ENCODE peak calls at places on chromosomes 1 and 21, in six cellular contexts. One of them, this sample, is unnamed.
A peak's percentile ranks its signal among the peaks of the same experiment; 100 is the strongest.

GRCh38 chr1:151993084-151993733 is 450 bp downstream of the S100A10 start:
- DNase-seq in gastrocnemius medialis: no peak
- DNase-seq in body of pancreas: peak; percentile 42
- DNase-seq in GM12891: peak; percentile 17
- DNase-seq in Peyer's patch: peak; percentile 74
- DNase-seq in esophagus squamous epithelium: no peak
- DNase-seq in this sample: no peak

GRCh38 chr1:70487910-70488665 is 77.0 kb downstream of the CTH start:
- DNase-seq in Peyer's patch: no peak
- DNase-seq in gastrocnemius medialis: no peak
- DNase-seq in esophagus squamous epithelium: no peak
- DNase-seq in GM12891: peak; percentile 14
- DNase-seq in body of pancreas: peak; percentile 28
- DNase-seq in this sample: no peak

GRCh38 chr1:85606414-85606800 is 25.8 kb downstream of the CCN1 start:
- DNase-seq in body of pancreas: no peak
- DNase-seq in Peyer's patch: no peak
- DNase-seq in gastrocnemius medialis: no peak
- DNase-seq in esophagus squamous epithelium: no peak
- DNase-seq in GM12891: no peak
- DNase-seq in this sample: no peak

GRCh38 chr21:45535341-45536081 is 6.7 kb downstream of the SLC19A1 start:
- DNase-seq in esophagus squamous epithelium: no peak
- DNase-seq in body of pancreas: peak; percentile 11
- DNase-seq in gastrocnemius medialis: peak; percentile 7
- DNase-seq in GM12891: no peak
- DNase-seq in Peyer's patch: peak; percentile 49
- DNase-seq in this sample: no peak

GRCh38 chr1:14599173-14599754 is 779 bp downstream of the KAZN start:
- DNase-seq in gastrocnemius medialis: no peak
- DNase-seq in body of pancreas: no peak
- DNase-seq in GM12891: peak; percentile 30
- DNase-seq in esophagus squamous epithelium: no peak
- DNase-seq in Peyer's patch: no peak
- DNase-seq in this sample: no peak

GRCh38 chr1:63319069-63320023 is 3.0 kb upstream of the FOXD3 start:
- DNase-seq in GM12891: no peak
- DNase-seq in gastrocnemius medialis: no peak
- DNase-seq in esophagus squamous epithelium: no peak
- DNase-seq in Peyer's patch: no peak
- DNase-seq in body of pancreas: no peak
- DNase-seq in this sample: no peak

GRCh38 chr1:58401991-58402390 is 144.5 kb downstream of the OMA1 start:
- DNase-seq in gastrocnemius medialis: no peak
- DNase-seq in Peyer's patch: no peak
- DNase-seq in GM12891: no peak
- DNase-seq in esophagus squamous epithelium: no peak
- DNase-seq in body of pancreas: no peak
- DNase-seq in this sample: no peak

GRCh38 chr1:13701274-13701650 is 1.3 kb downstream of the PRDM2 start:
- DNase-seq in GM12891: no peak
- DNase-seq in body of pancreas: no peak
- DNase-seq in esophagus squamous epithelium: no peak
- DNase-seq in Peyer's patch: no peak
- DNase-seq in gastrocnemius medialis: no peak
- DNase-seq in this sample: no peak

GRCh38 chr21:17462276-17462981 is 50.4 kb upstream of the CXADR start:
- DNase-seq in body of pancreas: peak; percentile 87
- DNase-seq in gastrocnemius medialis: no peak
- DNase-seq in GM12891: no peak
- DNase-seq in esophagus squamous epithelium: no peak
- DNase-seq in Peyer's patch: peak; percentile 82
- DNase-seq in this sample: no peak

GRCh38 chr1:114353233-114353632 is 157.8 kb downstream of the TRIM33 start:
- DNase-seq in gastrocnemius medialis: no peak
- DNase-seq in esophagus squamous epithelium: no peak
- DNase-seq in body of pancreas: peak; percentile 68
- DNase-seq in Peyer's patch: no peak
- DNase-seq in GM12891: peak; percentile 32
- DNase-seq in this sample: peak; percentile 40

GRCh38 chr1:222761171-222761570 is 24.2 kb downstream of the FAM177B start:
- DNase-seq in body of pancreas: no peak
- DNase-seq in gastrocnemius medialis: no peak
- DNase-seq in GM12891: no peak
- DNase-seq in esophagus squamous epithelium: no peak
- DNase-seq in Peyer's patch: no peak
- DNase-seq in this sample: no peak

GRCh38 chr1:42153598-42153995 is 387 bp downstream of the GUCA2B start:
- DNase-seq in Peyer's patch: peak; percentile 64
- DNase-seq in body of pancreas: no peak
- DNase-seq in gastrocnemius medialis: no peak
- DNase-seq in esophagus squamous epithelium: no peak
- DNase-seq in GM12891: no peak
- DNase-seq in this sample: no peak

GRCh38 chr1:77040817-77041216 is 173.5 kb downstream of the ST6GALNAC5 start:
- DNase-seq in gastrocnemius medialis: no peak
- DNase-seq in esophagus squamous epithelium: no peak
- DNase-seq in body of pancreas: no peak
- DNase-seq in Peyer's patch: no peak
- DNase-seq in GM12891: no peak
- DNase-seq in this sample: no peak

GRCh38 chr1:3429766-3430165 is 24.7 kb upstream of the ARHGEF16 start:
- DNase-seq in gastrocnemius medialis: no peak
- DNase-seq in esophagus squamous epithelium: no peak
- DNase-seq in GM12891: no peak
- DNase-seq in Peyer's patch: no peak
- DNase-seq in body of pancreas: no peak
- DNase-seq in this sample: no peak

GRCh38 chr21:42527127-42527488 is 13.5 kb downstream of the SLC37A1 start:
- DNase-seq in gastrocnemius medialis: no peak
- DNase-seq in Peyer's patch: peak; percentile 47
- DNase-seq in body of pancreas: no peak
- DNase-seq in esophagus squamous epithelium: no peak
- DNase-seq in GM12891: no peak
- DNase-seq in this sample: no peak

DNA sequence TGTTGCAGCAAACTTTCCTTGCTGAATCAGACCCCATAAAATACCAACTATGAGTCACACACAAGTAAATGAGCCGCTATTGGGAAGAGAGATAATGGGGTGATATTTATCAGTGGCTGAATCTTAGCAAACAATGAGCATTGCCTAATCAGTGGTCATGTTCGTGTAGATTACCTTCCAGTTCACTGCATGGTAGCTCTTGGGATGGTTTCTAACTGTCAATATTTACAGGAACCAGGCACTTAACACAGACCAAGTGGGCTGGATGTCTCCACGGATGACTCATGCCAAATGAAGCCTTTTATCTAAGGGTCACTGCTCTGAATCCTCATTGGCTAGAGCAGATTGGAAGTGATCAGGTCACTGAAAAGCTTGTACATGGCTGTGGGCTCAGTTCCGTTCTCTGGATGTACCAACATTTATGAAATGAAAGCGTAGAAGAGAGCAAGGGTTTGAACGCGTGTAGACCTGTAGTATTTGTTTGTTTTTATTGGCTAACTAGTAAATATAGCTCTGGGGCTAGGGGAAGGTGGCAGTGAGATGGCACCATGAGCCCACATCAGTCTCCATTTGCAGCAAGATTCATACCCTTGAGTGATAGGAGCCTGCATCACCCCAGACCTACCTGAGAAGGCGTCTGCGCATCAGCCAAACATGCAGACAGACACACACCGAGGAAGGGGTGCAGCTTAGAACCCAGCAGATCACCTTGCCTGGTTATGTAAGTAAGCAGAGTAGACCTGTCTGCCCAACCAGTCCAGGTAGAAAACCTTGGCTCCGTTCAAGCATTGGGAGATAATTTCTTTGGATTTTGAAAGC is 153.3 kb downstream of the TOMM20 start:
- DNase-seq in GM12891: no peak
- DNase-seq in esophagus squamous epithelium: no peak
- DNase-seq in Peyer's patch: peak; percentile 79
- DNase-seq in body of pancreas: no peak
- DNase-seq in gastrocnemius medialis: no peak
- DNase-seq in this sample: no peak
- TF ChIP-seq POLR2A in GM12891: no peak
- TF ChIP-seq POLR2A in esophagus squamous epithelium: no peak
- TF ChIP-seq POLR2A in Peyer's patch: no peak
- TF ChIP-seq POLR2A in body of pancreas: no peak
- TF ChIP-seq POLR2A in gastrocnemius medialis: no peak
- TF ChIP-seq POLR2A in this sample: no peak

GRCh38 chr1:156644146-156644545 is 2.2 kb downstream of the BCAN start:
- DNase-seq in gastrocnemius medialis: no peak
- DNase-seq in body of pancreas: no peak
- DNase-seq in esophagus squamous epithelium: no peak
- DNase-seq in GM12891: no peak
- DNase-seq in Peyer's patch: no peak
- DNase-seq in this sample: no peak
- TF ChIP-seq POLR2A in gastrocnemius medialis: no peak
- TF ChIP-seq POLR2A in body of pancreas: no peak
- TF ChIP-seq POLR2A in esophagus squamous epithelium: no peak
- TF ChIP-seq POLR2A in GM12891: no peak
- TF ChIP-seq POLR2A in Peyer's patch: no peak
- TF ChIP-seq POLR2A in this sample: no peak

GRCh38 chr1:29237906-29238600 is 1.7 kb downstream of the PTPRU start:
- DNase-seq in esophagus squamous epithelium: no peak
- DNase-seq in body of pancreas: peak; percentile 62
- DNase-seq in gastrocnemius medialis: peak; percentile 76
- DNase-seq in Peyer's patch: no peak
- DNase-seq in GM12891: no peak
- DNase-seq in this sample: no peak
- TF ChIP-seq POLR2A in esophagus squamous epithelium: no peak
- TF ChIP-seq POLR2A in body of pancreas: no peak
- TF ChIP-seq POLR2A in gastrocnemius medialis: peak; percentile 44
- TF ChIP-seq POLR2A in Peyer's patch: no peak
- TF ChIP-seq POLR2A in GM12891: no peak
- TF ChIP-seq POLR2A in this sample: no peak

GRCh38 chr1:35554261-35555211 is 2.7 kb downstream of the KIAA0319L start:
- DNase-seq in GM12891: no peak
- DNase-seq in esophagus squamous epithelium: no peak
- DNase-seq in gastrocnemius medialis: no peak
- DNase-seq in Peyer's patch: no peak
- DNase-seq in body of pancreas: peak; percentile 72
- DNase-seq in this sample: no peak
- TF ChIP-seq POLR2A in GM12891: no peak
- TF ChIP-seq POLR2A in esophagus squamous epithelium: no peak
- TF ChIP-seq POLR2A in gastrocnemius medialis: no peak
- TF ChIP-seq POLR2A in Peyer's patch: no peak
- TF ChIP-seq POLR2A in body of pancreas: no peak
- TF ChIP-seq POLR2A in this sample: no peak

DNA sequence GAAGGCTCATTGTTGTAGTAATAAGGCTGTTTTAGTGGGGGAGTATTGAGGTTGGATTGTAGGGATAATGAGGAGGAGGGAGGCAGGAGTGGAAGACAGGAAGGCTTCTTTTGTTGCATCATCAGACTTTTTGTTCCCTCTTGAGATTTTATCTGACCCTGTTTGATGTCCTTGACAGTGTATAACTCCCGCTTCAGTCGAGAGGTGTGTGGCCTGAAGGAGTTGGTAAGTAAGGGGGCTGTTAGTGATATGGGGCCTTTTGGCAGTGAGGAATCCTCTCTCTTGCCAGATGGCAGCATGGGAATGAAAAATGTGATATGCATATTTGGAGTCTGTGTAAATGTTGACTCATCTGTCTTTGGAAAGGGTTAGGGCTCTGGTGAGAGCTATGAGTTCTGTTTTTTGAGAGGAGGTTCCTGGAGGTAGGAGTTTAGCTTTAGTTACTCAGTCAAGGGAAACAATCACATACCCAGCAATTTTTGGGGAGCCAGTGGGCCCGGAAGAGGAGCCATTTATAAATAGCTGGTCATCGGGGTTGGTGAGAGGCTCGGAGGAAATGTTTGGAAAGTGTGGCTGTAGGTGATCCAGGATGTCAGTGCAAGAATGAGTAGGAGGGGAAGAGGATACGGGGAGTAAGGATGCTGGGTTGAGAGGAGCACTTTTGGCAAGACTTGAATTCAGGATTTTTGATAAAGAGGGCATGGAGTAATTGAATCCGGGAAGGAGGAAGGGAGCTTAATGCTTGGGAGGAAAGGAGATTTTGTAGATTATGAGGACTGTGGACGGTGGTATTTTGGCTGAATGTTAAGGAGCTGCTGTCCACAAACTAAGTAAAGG is 136.7 kb upstream of the ETV3 start:
- DNase-seq in body of pancreas: peak; percentile 24
- DNase-seq in Peyer's patch: no peak
- DNase-seq in gastrocnemius medialis: no peak
- DNase-seq in GM12891: no peak
- DNase-seq in esophagus squamous epithelium: no peak
- DNase-seq in this sample: no peak
- TF ChIP-seq POLR2A in body of pancreas: no peak
- TF ChIP-seq POLR2A in Peyer's patch: no peak
- TF ChIP-seq POLR2A in gastrocnemius medialis: no peak
- TF ChIP-seq POLR2A in GM12891: no peak
- TF ChIP-seq POLR2A in esophagus squamous epithelium: no peak
- TF ChIP-seq POLR2A in this sample: no peak

DNA sequence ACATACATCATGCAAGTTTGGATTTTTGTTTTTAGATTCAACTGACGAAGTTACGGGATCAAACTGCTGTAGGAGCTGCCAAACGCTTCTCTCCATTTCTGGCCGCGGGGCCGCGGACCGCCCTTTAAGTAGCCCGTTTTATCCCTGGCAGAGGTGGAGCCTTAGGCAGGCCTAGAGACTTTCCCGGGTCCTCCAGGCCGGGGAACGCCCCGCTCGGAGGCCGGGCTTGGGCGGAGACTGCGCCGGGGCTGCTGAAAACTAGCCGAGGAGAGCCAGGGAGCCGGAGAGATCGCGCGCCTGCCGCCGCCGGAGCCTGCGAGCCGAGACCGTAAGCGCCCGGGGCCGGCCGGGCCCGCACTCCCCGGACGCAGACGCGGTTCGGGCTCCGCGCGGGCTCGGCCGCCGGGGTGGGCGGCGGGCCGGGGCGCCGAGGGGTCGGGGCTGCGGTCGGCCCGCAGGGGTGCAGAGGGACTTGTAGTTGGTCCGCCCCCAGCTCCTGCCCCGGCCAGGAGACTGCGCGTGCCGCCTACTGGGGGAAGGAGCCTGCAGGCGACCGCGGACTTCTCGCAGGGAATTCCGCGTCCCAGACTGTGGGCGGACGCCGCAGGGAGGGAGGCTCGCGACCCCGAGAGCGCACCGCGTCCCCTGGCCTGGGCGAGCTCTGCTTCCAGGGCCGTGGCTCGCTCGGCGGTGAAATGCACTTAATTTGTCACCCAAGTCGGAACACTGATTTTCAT is at the start of gene EPHX1:
- DNase-seq in GM12891: peak; percentile 91
- DNase-seq in body of pancreas: peak; percentile 93
- DNase-seq in gastrocnemius medialis: peak; percentile 85
- DNase-seq in esophagus squamous epithelium: no peak
- DNase-seq in Peyer's patch: peak; percentile 94
- DNase-seq in this sample: peak; percentile 84
- TF ChIP-seq POLR2A in GM12891: no peak
- TF ChIP-seq POLR2A in body of pancreas: peak; percentile 83
- TF ChIP-seq POLR2A in gastrocnemius medialis: peak; percentile 82
- TF ChIP-seq POLR2A in esophagus squamous epithelium: peak; percentile 74
- TF ChIP-seq POLR2A in Peyer's patch: peak; percentile 93
- TF ChIP-seq POLR2A in this sample: peak; percentile 78